ENCODE peak calls at places on chromosomes 3 and 15, in seven cellular contexts. E, Q, I, J, G, Z and D are unnamed samples.

GRCh38 chr15:63877713-63878271 is 44.0 kb upstream of the HERC1 start:
- DNase-seq in E (no peak), Q (no peak), I (no peak), J (no peak), G (no peak), Z (no peak), D (no peak)

GRCh38 chr3:8069471-8069870 is 432.2 kb upstream of the LMCD1 start:
- DNase-seq in E (no peak), Q (no peak), I (no peak), J (no peak), G (no peak), Z (no peak), D (no peak)

GRCh38 chr15:73142802-73143762 is 90.8 kb downstream of the NEO1 start:
- DNase-seq in E (no peak), Q (no peak), I (no peak), J (no peak), G (no peak), Z (no peak), D (no peak)

GRCh38 chr3:126523745-126524428 is at the start of gene CHST13:
- DNase-seq in E (peak), Q (no peak), I (peak), J (peak), G (peak), Z (no peak), D (peak)

GRCh38 chr3:69784854-69785523 is 45.7 kb downstream of the MITF start:
- DNase-seq in E (peak), Q (no peak), I (no peak), J (no peak), G (no peak), Z (peak), D (peak)

GRCh38 chr3:17740703-17741102 is 1.7 kb downstream of the TBC1D5 start:
- DNase-seq in E (peak), Q (no peak), I (peak), J (peak), G (peak), Z (no peak), D (peak)

GRCh38 chr3:109050591-109051167 is 67.3 kb downstream of the MORC1 start:
- DNase-seq in E (peak), Q (no peak), I (peak), J (peak), G (peak), Z (no peak), D (peak)

GRCh38 chr3:117398166-117398954 is 688.8 kb downstream of the TUSC7 start:
- DNase-seq in E (no peak), Q (no peak), I (peak), J (no peak), G (no peak), Z (peak), D (peak)

GRCh38 chr3:157166559-157166958 is 6.6 kb upstream of the CCNL1 start:
- DNase-seq in E (no peak), Q (no peak), I (no peak), J (no peak), G (no peak), Z (no peak), D (no peak)

GRCh38 chr15:55897560-55898336 is 95.7 kb downstream of the NEDD4 start:
- DNase-seq in E (peak), Q (no peak), I (peak), J (peak), G (peak), Z (peak), D (peak)

GRCh38 chr3:81861593-81861992 is 100.1 kb upstream of the GBE1 start:
- DNase-seq in E (no peak), Q (no peak), I (no peak), J (no peak), G (no peak), Z (no peak), D (no peak)

GRCh38 chr15:27851811-27852210 is 247.3 kb downstream of the OCA2 start:
- DNase-seq in E (no peak), Q (no peak), I (no peak), J (no peak), G (no peak), Z (no peak), D (no peak)

GRCh38 chr3:100108464-100109079 is 5.7 kb downstream of the FILIP1L start:
- DNase-seq in E (no peak), Q (no peak), I (no peak), J (no peak), G (no peak), Z (no peak), D (no peak)

GRCh38 chr3:37974121-37974927 is 16.3 kb upstream of the VILL start:
- DNase-seq in E (peak), Q (peak), I (peak), J (peak), G (peak), Z (peak), D (peak)

GRCh38 chr3:162945626-162946025 is 1449.0 kb downstream of the OTOL1 start:
- DNase-seq in E (no peak), Q (no peak), I (no peak), J (no peak), G (no peak), Z (no peak), D (no peak)

GRCh38 chr15:89383635-89384604 is 49.3 kb upstream of the POLG start:
- DNase-seq in E (peak), Q (no peak), I (peak), J (peak), G (no peak), Z (peak), D (peak)

GRCh38 chr3:175108613-175109151 is 249.5 kb downstream of the NAALADL2 start:
- DNase-seq in E (no peak), Q (no peak), I (no peak), J (no peak), G (no peak), Z (no peak), D (no peak)

GRCh38 chr3:32124977-32125376 is 18.6 kb downstream of the GPD1L start:
- DNase-seq in E (no peak), Q (no peak), I (no peak), J (no peak), G (no peak), Z (no peak), D (no peak)

GRCh38 chr3:125120370-125121122 is 64.7 kb upstream of the HEG1 start:
- DNase-seq in E (no peak), Q (no peak), I (no peak), J (no peak), G (no peak), Z (peak), D (no peak)

GRCh38 chr3:107512108-107512507 is 10.7 kb upstream of the BBX start:
- DNase-seq in E (no peak), Q (no peak), I (no peak), J (peak), G (no peak), Z (no peak), D (peak)

GRCh38 chr15:70318594-70318993 is 220.9 kb upstream of the TLE3 start:
- DNase-seq in E (no peak), Q (no peak), I (no peak), J (no peak), G (no peak), Z (no peak), D (no peak)

GRCh38 chr3:195151866-195152526 is 119.0 kb downstream of the XXYLT1 start:
- DNase-seq in E (peak), Q (no peak), I (no peak), J (peak), G (peak), Z (no peak), D (no peak)

GRCh38 chr3:107669669-107670068 is 146.9 kb downstream of the BBX start:
- DNase-seq in E (no peak), Q (no peak), I (no peak), J (no peak), G (no peak), Z (no peak), D (no peak)